ENCODE peak calls at places on chromosomes 5 and 9, in four cellular contexts. Q is HEK293T, H is T-helper 17 cell, X is prostate gland. O is an unnamed sample.

GRCh38 chr5:167993771-167994170 is 297.7 kb upstream of the WWC1 start:
- DNase-seq in Q (no peak), H (no peak), X (peak), O (no peak)

GRCh38 chr5:110612778-110613396 is 113.6 kb downstream of the TMEM232 start:
- DNase-seq in Q (peak), H (no peak), X (no peak), O (no peak)

GRCh38 chr5:169691473-169691872 is 54.4 kb downstream of the DOCK2 start:
- DNase-seq in Q (no peak), H (no peak), X (no peak), O (no peak)

GRCh38 chr9:133609311-133610098 is at the start of gene FAM163B:
- DNase-seq in Q (peak), H (no peak), X (peak), O (no peak)

GRCh38 chr5:74015716-74016115 is 389.7 kb downstream of the ARHGEF28 start:
- DNase-seq in Q (no peak), H (no peak), X (no peak), O (no peak)

GRCh38 chr5:81241961-81242648 is 9.0 kb downstream of the CKMT2 start:
- DNase-seq in Q (no peak), H (no peak), X (no peak), O (no peak)

GRCh38 chr5:3994635-3995034 is 399.0 kb downstream of the IRX1 start:
- DNase-seq in Q (no peak), H (no peak), X (no peak), O (no peak)

GRCh38 chr5:158899792-158900191 is 199.9 kb downstream of the EBF1 start:
- DNase-seq in Q (no peak), H (no peak), X (no peak), O (no peak)

GRCh38 chr5:173848986-173849596 is 39.1 kb upstream of the CPEB4 start:
- DNase-seq in Q (no peak), H (no peak), X (no peak), O (no peak)

O was measured in effector memory CD8-positive, alpha-beta T cell.